ENCODE peak calls at places on chromosomes 4 and X, in nine cellular contexts. K is spleen; P is DMS 273 treated with DMSO at 0.1 percent for 48 hours; Z is H7; Q is activated CD4-positive, alpha-beta T cell treated with anti-CD3 and anti-CD28 coated beads, Interleukin-2, amount 10 ng/mL, durations not matched to agents 7 days and 5 days; U is endothelial cell; A is NCI-H510A; D is HCT116; G is neural progenitor cell. V is an unnamed sample.

GRCh38 chr4:185018834-185019450 is 652 bp downstream of the HELT start:
- DNase-seq in P (no peak), D (no peak), Q (no peak), U (no peak), Z (peak; percentile 72), G (peak; percentile 42), A (no peak), K (no peak), V (no peak)

GRCh38 chr4:71860643-71861042 is 76.8 kb upstream of the GC start:
- DNase-seq in A (no peak), U (no peak), P (no peak), K (no peak), G (peak; percentile 46), Z (no peak), Q (no peak), D (peak; percentile 19), V (no peak)

GRCh38 chr4:175459571-175459970 is 352.5 kb downstream of the GPM6A start:
- DNase-seq in G (no peak), Q (no peak), A (no peak), P (no peak), Z (no peak), U (no peak), K (no peak), D (no peak), V (no peak)

GRCh38 chrX:2404816-2405215 is 96.0 kb downstream of the DHRSX start:
- DNase-seq in K (no peak), D (no peak), Z (no peak), G (no peak), P (no peak), Q (no peak), A (no peak), U (no peak), V (no peak)

GRCh38 chrX:80578518-80579105 is 158.4 kb downstream of the TENT5D start:
- DNase-seq in A (no peak), P (peak; percentile 4), D (peak; percentile 10), Z (peak; percentile 33), Q (no peak), K (no peak), U (no peak), G (peak; percentile 25), V (no peak)

GRCh38 chr4:186486172-186486571 is 69.2 kb downstream of the MTNR1A start:
- DNase-seq in K (no peak), A (no peak), D (no peak), Z (peak; percentile 42), G (peak; percentile 21), Q (no peak), U (no peak), P (no peak), V (no peak)

GRCh38 chr4:16617416-16617815 is 281.0 kb downstream of the LDB2 start:
- DNase-seq in P (no peak), Z (no peak), G (no peak), U (no peak), A (no peak), Q (no peak), K (no peak), D (no peak), V (no peak)

GRCh38 chrX:47644557-47645091 is 5.7 kb downstream of the ELK1 start:
- DNase-seq in K (no peak), P (no peak), A (no peak), D (no peak), G (peak; percentile 57), Z (peak; percentile 81), Q (no peak), U (no peak), V (no peak)

GRCh38 chr4:1720163-1720983 is 750 bp downstream of the TMEM129 start:
- DNase-seq in P (no peak), A (peak; percentile 31), Q (peak; percentile 51), D (no peak), G (peak; percentile 77), U (peak; percentile 61), Z (peak; percentile 87), K (peak; percentile 95), V (no peak)

GRCh38 chr4:158970786-158971185 is 132.1 kb upstream of the RAPGEF2 start:
- DNase-seq in A (no peak), D (no peak), K (no peak), Q (no peak), P (no peak), Z (no peak), G (peak; percentile 16), U (no peak), V (no peak)

GRCh38 chr4:78654809-78655208 is 103.2 kb downstream of the ANXA3 start:
- DNase-seq in K (no peak), G (no peak), P (no peak), D (no peak), U (no peak), A (no peak), Q (no peak), Z (no peak), V (no peak)

GRCh38 chr4:108559067-108559793 is 61.1 kb upstream of the RPL34 start:
- DNase-seq in U (no peak), Q (no peak), G (no peak), K (no peak), D (no peak), Z (no peak), P (no peak), A (no peak), V (no peak)

GRCh38 chrX:6292599-6292998 is 63.9 kb upstream of the NLGN4X start:
- DNase-seq in U (no peak), K (no peak), G (peak; percentile 28), Q (no peak), A (no peak), D (no peak), Z (peak; percentile 16), P (no peak), V (no peak)

GRCh38 chrX:101040197-101040596 is 11.7 kb downstream of the TRMT2B start:
- DNase-seq in U (no peak), A (no peak), G (no peak), Z (no peak), Q (no peak), K (no peak), D (no peak), P (no peak), V (no peak)

GRCh38 chr4:170931326-170931725 is 841.6 kb upstream of the AADAT start:
- DNase-seq in G (no peak), D (no peak), U (no peak), Z (no peak), Q (no peak), P (no peak), K (no peak), A (no peak), V (no peak)

GRCh38 chr4:75916091-75916661 is 13.9 kb upstream of the PPEF2 start:
- DNase-seq in U (peak; percentile 44), Q (peak; percentile 54), P (no peak), D (peak; percentile 13), A (no peak), K (no peak), G (peak; percentile 49), Z (peak; percentile 57), V (peak; percentile 82)

GRCh38 chrX:40272141-40272540 is 174.4 kb upstream of the BCOR start:
- DNase-seq in K (peak; percentile 25), U (no peak), P (no peak), G (no peak), D (no peak), Q (no peak), A (no peak), Z (no peak), V (no peak)

GRCh38 chr4:52076731-52077130 is 25.6 kb downstream of the SPATA18 start:
- DNase-seq in P (no peak), U (peak; percentile 19), A (no peak), K (peak; percentile 65), Z (peak; percentile 66), Q (no peak), G (peak; percentile 79), D (no peak), V (no peak)